ENCODE peak calls at places on chromosomes 11 and 22, in four cellular contexts. One of them, this sample, is unnamed.

GRCh38 chr11:8865304-8865703 is 45.7 kb upstream of the AKIP1 start:
- DNase-seq in lower leg skin: no peak
- DNase-seq in HCT116: no peak
- DNase-seq in cardiac muscle cell: no peak
- DNase-seq in this sample: no peak

GRCh38 chr11:72333657-72334056 is 89.7 kb upstream of the PHOX2A start:
- DNase-seq in cardiac muscle cell: peak
- DNase-seq in lower leg skin: no peak
- DNase-seq in HCT116: no peak
- DNase-seq in this sample: no peak

GRCh38 chr11:2382927-2383822 is 6.1 kb downstream of the CD81 start:
- DNase-seq in HCT116: no peak
- DNase-seq in lower leg skin: no peak
- DNase-seq in cardiac muscle cell: peak
- DNase-seq in this sample: no peak

GRCh38 chr22:25763239-25763777 is 21.3 kb downstream of the MYO18B start:
- DNase-seq in HCT116: no peak
- DNase-seq in lower leg skin: no peak
- DNase-seq in cardiac muscle cell: no peak
- DNase-seq in this sample: no peak

GRCh38 chr11:554824-555499 is 5.6 kb downstream of the LMNTD2 start:
- DNase-seq in HCT116: peak
- DNase-seq in lower leg skin: no peak
- DNase-seq in cardiac muscle cell: peak
- DNase-seq in this sample: peak

GRCh38 chr11:61602775-61603569 is 22.1 kb upstream of the SYT7 start:
- DNase-seq in HCT116: peak
- DNase-seq in cardiac muscle cell: peak
- DNase-seq in lower leg skin: peak
- DNase-seq in this sample: no peak

GRCh38 chr11:86161373-86162255 is 82.9 kb upstream of the EED start:
- DNase-seq in cardiac muscle cell: no peak
- DNase-seq in lower leg skin: no peak
- DNase-seq in HCT116: no peak
- DNase-seq in this sample: no peak

GRCh38 chr11:78319453-78319955 is 98.1 kb downstream of the GAB2 start:
- DNase-seq in HCT116: no peak
- DNase-seq in cardiac muscle cell: peak
- DNase-seq in lower leg skin: no peak
- DNase-seq in this sample: no peak

GRCh38 chr22:18035740-18036139 is 11.4 kb upstream of the MICAL3 start:
- DNase-seq in cardiac muscle cell: peak
- DNase-seq in HCT116: peak
- DNase-seq in lower leg skin: no peak
- DNase-seq in this sample: no peak

GRCh38 chr11:108616549-108616948 is 23.0 kb upstream of the EXPH5 start:
- DNase-seq in cardiac muscle cell: peak
- DNase-seq in lower leg skin: no peak
- DNase-seq in HCT116: peak
- DNase-seq in this sample: no peak

GRCh38 chr22:37601540-37602442 is 6.8 kb upstream of the GGA1 start:
- DNase-seq in cardiac muscle cell: peak
- DNase-seq in lower leg skin: no peak
- DNase-seq in HCT116: peak
- DNase-seq in this sample: peak

GRCh38 chr11:61855939-61856730 is 28.0 kb downstream of the FADS2 start:
- DNase-seq in cardiac muscle cell: no peak
- DNase-seq in HCT116: no peak
- DNase-seq in lower leg skin: no peak
- DNase-seq in this sample: no peak

GRCh38 chr11:35165416-35166368 is 26.7 kb downstream of the CD44 start:
- DNase-seq in lower leg skin: peak
- DNase-seq in HCT116: no peak
- DNase-seq in cardiac muscle cell: peak
- DNase-seq in this sample: no peak

GRCh38 chr11:12430912-12431311 is 53.5 kb downstream of the PARVA start:
- DNase-seq in HCT116: no peak
- DNase-seq in lower leg skin: peak
- DNase-seq in cardiac muscle cell: peak
- DNase-seq in this sample: no peak

GRCh38 chr11:117203069-117203407 is 3.9 kb downstream of the TAGLN start:
- DNase-seq in lower leg skin: no peak
- DNase-seq in HCT116: no peak
- DNase-seq in cardiac muscle cell: no peak
- DNase-seq in this sample: no peak
- H3K4me3 ChIP-seq in lower leg skin: no peak
- H3K4me3 ChIP-seq in HCT116: no peak
- H3K4me3 ChIP-seq in cardiac muscle cell: no peak
- H3K4me3 ChIP-seq in this sample: no peak

DNA sequence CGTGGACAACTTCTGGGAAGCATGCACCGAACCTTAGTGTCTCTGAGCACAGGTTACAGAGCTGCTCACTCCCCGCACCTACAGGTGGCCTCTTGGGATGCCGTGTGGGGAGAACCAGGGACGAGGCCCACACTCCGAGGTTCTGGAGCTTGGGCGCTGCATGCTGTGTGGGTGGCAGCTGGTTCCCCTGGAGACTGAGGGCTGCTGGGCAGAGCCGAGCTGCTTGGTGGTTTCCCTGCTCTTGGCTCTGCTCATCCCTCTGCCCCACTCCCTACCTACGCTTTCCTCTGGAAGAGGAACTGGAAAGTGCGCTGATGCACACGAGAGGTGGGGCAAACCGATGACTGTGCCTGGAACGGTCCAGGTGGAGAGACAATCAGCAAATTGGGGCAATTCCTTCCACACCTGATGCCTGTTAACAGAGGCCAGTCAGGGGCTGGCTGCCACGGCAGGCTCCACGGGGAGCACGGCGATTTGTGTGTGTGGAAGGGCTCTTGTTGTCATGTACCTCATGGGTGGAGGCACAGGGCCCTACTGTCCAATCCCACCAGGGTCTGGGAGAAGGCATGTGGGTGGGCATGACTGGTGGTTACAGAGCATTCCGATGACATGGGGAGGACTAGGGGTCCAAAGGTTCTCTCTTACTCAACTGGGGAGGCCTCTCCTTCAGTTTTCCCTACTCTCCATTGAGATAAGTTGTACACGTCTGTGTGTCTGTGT is 60.9 kb downstream of the ST14 start:
- DNase-seq in cardiac muscle cell: no peak
- DNase-seq in HCT116: no peak
- DNase-seq in lower leg skin: no peak
- DNase-seq in this sample: no peak
- TF ChIP-seq CTCF in cardiac muscle cell: no peak
- TF ChIP-seq CTCF in HCT116: no peak
- TF ChIP-seq CTCF in lower leg skin: no peak
- TF ChIP-seq CTCF in this sample: no peak

GRCh38 chr11:134289167-134289566 is 13.0 kb downstream of the GLB1L3 start:
- DNase-seq in HCT116: no peak
- DNase-seq in lower leg skin: no peak
- DNase-seq in cardiac muscle cell: no peak
- DNase-seq in this sample: no peak

GRCh38 chr11:134290646-134291045 is 14.5 kb downstream of the GLB1L3 start:
- DNase-seq in lower leg skin: no peak
- DNase-seq in cardiac muscle cell: no peak
- DNase-seq in HCT116: no peak
- DNase-seq in this sample: no peak

GRCh38 chr11:134288486-134288885 is 12.3 kb downstream of the GLB1L3 start:
- DNase-seq in cardiac muscle cell: no peak
- DNase-seq in HCT116: no peak
- DNase-seq in lower leg skin: no peak
- DNase-seq in this sample: no peak

GRCh38 chr11:134289789-134290188 is 13.6 kb downstream of the GLB1L3 start:
- DNase-seq in HCT116: no peak
- DNase-seq in cardiac muscle cell: no peak
- DNase-seq in lower leg skin: no peak
- DNase-seq in this sample: no peak

GRCh38 chr11:134287561-134287960 is 11.4 kb downstream of the GLB1L3 start:
- DNase-seq in cardiac muscle cell: no peak
- DNase-seq in HCT116: no peak
- DNase-seq in lower leg skin: no peak
- DNase-seq in this sample: no peak
- H3K4me3 ChIP-seq in cardiac muscle cell: no peak
- H3K4me3 ChIP-seq in HCT116: no peak
- H3K4me3 ChIP-seq in lower leg skin: no peak
- H3K4me3 ChIP-seq in this sample: no peak

GRCh38 chr22:40595497-40596234 is 40.9 kb downstream of the MRTFA start:
- DNase-seq in HCT116: no peak
- DNase-seq in lower leg skin: no peak
- DNase-seq in cardiac muscle cell: peak
- DNase-seq in this sample: no peak

GRCh38 chr22:40593460-40594273 is 42.9 kb downstream of the MRTFA start:
- DNase-seq in cardiac muscle cell: no peak
- DNase-seq in lower leg skin: no peak
- DNase-seq in HCT116: no peak
- DNase-seq in this sample: no peak

GRCh38 chr22:40594924-40595323 is 41.6 kb downstream of the MRTFA start:
- DNase-seq in lower leg skin: no peak
- DNase-seq in cardiac muscle cell: no peak
- DNase-seq in HCT116: no peak
- DNase-seq in this sample: no peak

GRCh38 chr22:40594346-40594745 is 42.2 kb downstream of the MRTFA start:
- DNase-seq in lower leg skin: no peak
- DNase-seq in cardiac muscle cell: no peak
- DNase-seq in HCT116: no peak
- DNase-seq in this sample: no peak

DNA sequence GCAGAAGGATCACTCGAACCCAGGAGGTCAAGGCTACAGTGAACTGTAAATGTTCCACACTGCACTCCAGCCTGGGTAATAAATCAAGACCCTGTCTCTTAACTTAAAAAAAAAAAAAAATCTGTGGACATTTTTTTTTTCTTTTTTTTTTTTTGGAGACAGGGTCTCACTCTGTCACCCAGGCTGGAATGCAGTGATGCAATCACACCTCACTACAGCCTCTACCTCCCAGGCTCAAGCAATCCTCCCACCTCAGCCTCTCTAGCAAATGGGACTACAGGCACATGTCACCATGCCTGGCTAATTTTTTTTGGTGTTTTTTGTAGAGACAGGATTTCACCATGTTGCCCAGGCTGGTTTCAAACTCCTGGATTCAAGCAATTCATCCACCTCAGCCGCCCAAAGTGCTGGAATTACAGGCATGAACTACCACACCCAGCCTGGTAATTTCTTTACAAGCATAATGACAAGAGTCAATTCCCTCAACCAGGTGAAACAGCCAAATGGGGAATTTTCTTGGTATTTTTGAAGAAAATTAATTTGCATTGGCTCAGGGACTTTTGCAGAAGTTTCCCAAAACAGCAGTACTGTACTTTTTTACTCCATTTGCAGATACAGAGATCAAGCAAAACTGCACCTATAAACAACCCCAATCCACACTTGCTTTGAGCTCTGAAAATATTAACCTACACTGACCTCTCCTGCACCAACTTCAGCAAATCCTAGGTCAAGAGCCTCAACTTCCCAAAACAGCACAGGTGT is 44.0 kb downstream of the MRTFA start:
- DNase-seq in cardiac muscle cell: no peak
- DNase-seq in lower leg skin: no peak
- DNase-seq in HCT116: no peak
- DNase-seq in this sample: no peak
- TF ChIP-seq CTCF in cardiac muscle cell: no peak
- TF ChIP-seq CTCF in lower leg skin: no peak
- TF ChIP-seq CTCF in HCT116: no peak
- TF ChIP-seq CTCF in this sample: no peak

GRCh38 chr11:74756571-74756970 is 7.9 kb downstream of the RNF169 start:
- DNase-seq in cardiac muscle cell: no peak
- DNase-seq in HCT116: no peak
- DNase-seq in lower leg skin: no peak
- DNase-seq in this sample: no peak

GRCh38 chr11:74754507-74755255 is 6.0 kb downstream of the RNF169 start:
- DNase-seq in lower leg skin: no peak
- DNase-seq in HCT116: no peak
- DNase-seq in cardiac muscle cell: peak
- DNase-seq in this sample: no peak

GRCh38 chr11:74749965-74750296 is 1.3 kb downstream of the RNF169 start:
- DNase-seq in cardiac muscle cell: no peak
- DNase-seq in HCT116: no peak
- DNase-seq in lower leg skin: no peak
- DNase-seq in this sample: no peak

GRCh38 chr11:74755395-74755995 is 6.8 kb downstream of the RNF169 start:
- DNase-seq in lower leg skin: no peak
- DNase-seq in HCT116: no peak
- DNase-seq in cardiac muscle cell: no peak
- DNase-seq in this sample: no peak
- H3K4me3 ChIP-seq in lower leg skin: no peak
- H3K4me3 ChIP-seq in HCT116: no peak
- H3K4me3 ChIP-seq in cardiac muscle cell: no peak
- H3K4me3 ChIP-seq in this sample: no peak

DNA sequence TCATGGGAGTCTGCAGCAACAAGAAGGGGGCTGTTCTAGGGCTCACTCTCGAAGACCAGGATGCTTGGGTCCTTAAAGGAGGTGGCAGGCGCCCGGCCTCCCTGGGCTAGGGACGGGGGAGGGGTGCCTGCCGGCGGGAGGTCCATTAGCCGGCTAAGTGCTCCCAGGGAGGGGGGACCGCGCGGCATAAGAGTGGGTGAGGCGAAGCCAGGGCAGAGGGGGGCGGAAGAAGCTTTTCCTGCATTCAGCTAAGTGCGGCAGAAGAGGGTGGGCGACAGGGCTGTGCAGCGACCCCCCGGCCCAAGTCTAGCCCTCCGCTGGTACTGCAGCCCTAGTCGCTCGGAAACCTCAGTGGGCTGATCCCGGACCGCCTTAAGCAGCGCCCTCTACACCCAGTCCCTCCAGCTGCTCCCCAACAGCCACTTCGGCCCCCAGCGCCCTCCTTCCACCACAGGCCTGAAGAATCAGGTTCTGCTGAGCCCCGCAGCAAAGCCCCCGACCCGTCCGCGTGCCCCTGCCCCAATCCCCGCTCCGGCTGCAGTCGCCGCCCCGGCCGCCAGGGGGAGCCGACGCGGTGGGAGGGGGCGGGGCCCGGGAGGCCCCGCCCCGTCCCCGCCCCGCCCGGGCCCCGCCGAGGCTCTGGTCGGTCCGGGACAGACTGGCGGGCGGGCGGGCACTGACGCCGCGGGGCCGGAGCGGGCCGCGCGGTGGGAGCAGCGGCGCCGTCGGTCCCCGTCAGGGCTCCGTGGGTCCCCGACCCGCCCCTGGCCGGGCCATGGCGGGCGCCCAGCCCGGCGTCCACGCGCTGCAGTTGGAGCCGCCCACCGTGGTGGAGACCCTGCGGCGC is at the start of gene PLCB3:
- DNase-seq in lower leg skin: no peak
- DNase-seq in cardiac muscle cell: peak
- DNase-seq in HCT116: no peak
- DNase-seq in this sample: no peak
- TF ChIP-seq CTCF in lower leg skin: no peak
- TF ChIP-seq CTCF in cardiac muscle cell: peak
- TF ChIP-seq CTCF in HCT116: no peak
- TF ChIP-seq CTCF in this sample: peak

This sample was measured in LNCaP clone FGC.